ENCODE peak calls at places on chromosomes 5 and 9, in six cellular contexts. C is GM23248, N is hepatocyte, D is SK-N-SH, Q is neural progenitor cell, F is HCT116. K is an unnamed sample.

GRCh38 chr5:92944903-92945629 is 636.0 kb downstream of the NR2F1-AS1 start:
- DNase-seq in D (no peak), Q (peak; percentile 23), F (no peak), N (no peak), C (peak; percentile 38), K (peak; percentile 92)

GRCh38 chr9:16062542-16063240 is 509.8 kb downstream of the CCDC171 start:
- DNase-seq in D (no peak), Q (no peak), C (peak; percentile 88), F (peak; percentile 6), N (no peak), K (peak; percentile 97)

GRCh38 chr5:73856972-73857371 is 231.0 kb downstream of the ARHGEF28 start:
- DNase-seq in D (no peak), F (no peak), C (peak; percentile 11), N (no peak), Q (no peak), K (no peak)

GRCh38 chr9:95504053-95504963 is 12.5 kb downstream of the PTCH1 start:
- DNase-seq in C (peak; percentile 84), F (no peak), Q (peak; percentile 75), D (no peak), N (peak; percentile 60), K (peak; percentile 90)

GRCh38 chr5:6714221-6715041 is 1.2 kb downstream of the TENT4A start:
- DNase-seq in D (peak; percentile 78), F (no peak), N (peak; percentile 57), C (peak; percentile 69), Q (peak; percentile 70), K (peak; percentile 55)

GRCh38 chr9:35703906-35704672 is 14.4 kb upstream of the TPM2 start:
- DNase-seq in F (no peak), Q (no peak), N (no peak), C (no peak), D (no peak), K (no peak)

GRCh38 chr9:127754099-127754760 is 19.1 kb upstream of the TOR2A start:
- DNase-seq in Q (peak; percentile 86), N (no peak), F (no peak), C (peak; percentile 69), D (peak; percentile 95), K (no peak)

GRCh38 chr5:62030326-62030725 is 275.7 kb upstream of the KIF2A start:
- DNase-seq in Q (no peak), C (no peak), D (no peak), N (no peak), F (no peak), K (no peak)

GRCh38 chr5:14685757-14686156 is 21.2 kb downstream of the OTULIN start:
- DNase-seq in D (peak; percentile 69), N (peak; percentile 62), F (peak; percentile 23), C (peak; percentile 79), Q (peak; percentile 63), K (peak; percentile 79)

GRCh38 chr9:129275626-129276247 is 97.7 kb upstream of the IER5L start:
- DNase-seq in Q (no peak), F (no peak), C (peak; percentile 11), N (no peak), D (no peak), K (peak; percentile 43)

GRCh38 chr5:43007911-43008368 is 32.2 kb downstream of the ANXA2R start:
- DNase-seq in C (peak; percentile 91), D (peak; percentile 57), F (no peak), Q (peak; percentile 85), N (peak; percentile 84), K (peak; percentile 81)

GRCh38 chr5:78509884-78510769 is 138.4 kb downstream of the LHFPL2 start:
- DNase-seq in Q (peak; percentile 70), F (no peak), D (no peak), C (peak; percentile 61), N (peak; percentile 61), K (peak; percentile 55)

GRCh38 chr9:133103183-133103986 is 17.7 kb downstream of the RALGDS start:
- DNase-seq in Q (peak; percentile 70), F (no peak), N (peak; percentile 56), D (peak; percentile 93), C (peak; percentile 45), K (peak; percentile 49)

GRCh38 chr9:127525426-127526188 is 74.3 kb downstream of the LRSAM1 start:
- DNase-seq in Q (peak; percentile 27), N (no peak), F (peak; percentile 54), C (peak; percentile 69), D (no peak), K (peak; percentile 56)

GRCh38 chr9:89899476-89900047 is 294.8 kb downstream of the GADD45G start:
- DNase-seq in D (no peak), C (no peak), Q (no peak), N (no peak), F (no peak), K (no peak)

GRCh38 chr9:126148523-126148870 is 178.1 kb upstream of the MVB12B start:
- DNase-seq in N (no peak), C (no peak), D (no peak), Q (no peak), F (no peak), K (no peak)

GRCh38 chr5:6744841-6745705 is 31.8 kb downstream of the TENT4A start:
- DNase-seq in Q (no peak), N (no peak), D (no peak), F (no peak), C (no peak), K (no peak)

GRCh38 chr5:163385276-163385675 is 52.1 kb upstream of the CCNG1 start:
- DNase-seq in D (no peak), F (no peak), C (peak; percentile 35), N (no peak), Q (no peak), K (no peak)

GRCh38 chr9:34454571-34455065 is 3.8 kb downstream of the FAM219A start:
- DNase-seq in F (peak; percentile 39), C (peak; percentile 89), D (peak; percentile 34), N (no peak), Q (no peak), K (peak; percentile 71)

GRCh38 chr9:6449645-6450044 is 36.6 kb downstream of the UHRF2 start:
- DNase-seq in D (peak; percentile 36), Q (no peak), N (peak; percentile 7), C (peak; percentile 20), F (no peak), K (no peak)

GRCh38 chr9:108477538-108478006 is 378.2 kb downstream of the ACTL7B start:
- DNase-seq in F (no peak), D (no peak), C (peak; percentile 90), Q (no peak), N (peak; percentile 43), K (peak; percentile 93)

GRCh38 chr5:180591249-180591887 is at the start of gene SCGB3A1:
- DNase-seq in D (peak; percentile 57), N (no peak), F (no peak), Q (peak; percentile 31), C (peak; percentile 19), K (no peak)

GRCh38 chr5:55564716-55565115 is 30.0 kb upstream of the PLPP1 start:
- DNase-seq in Q (no peak), N (no peak), F (no peak), C (no peak), D (no peak), K (no peak)

GRCh38 chr9:109865521-109865920 is 85.5 kb downstream of the PALM2AKAP2 start:
- DNase-seq in F (no peak), Q (no peak), C (peak; percentile 29), D (no peak), N (no peak), K (no peak)

GRCh38 chr5:74648835-74649286 is 8.3 kb upstream of the ENC1 start:
- DNase-seq in C (peak; percentile 75), F (no peak), Q (peak; percentile 81), D (peak; percentile 69), N (peak; percentile 71), K (peak; percentile 71)

GRCh38 chr5:98540056-98540455 is 233.4 kb upstream of the RGMB start:
- DNase-seq in C (peak; percentile 52), Q (no peak), F (no peak), D (no peak), N (no peak), K (no peak)

GRCh38 chr5:98541641-98542040 is 231.8 kb upstream of the RGMB start:
- DNase-seq in F (no peak), D (no peak), N (no peak), Q (no peak), C (no peak), K (no peak)

DNA sequence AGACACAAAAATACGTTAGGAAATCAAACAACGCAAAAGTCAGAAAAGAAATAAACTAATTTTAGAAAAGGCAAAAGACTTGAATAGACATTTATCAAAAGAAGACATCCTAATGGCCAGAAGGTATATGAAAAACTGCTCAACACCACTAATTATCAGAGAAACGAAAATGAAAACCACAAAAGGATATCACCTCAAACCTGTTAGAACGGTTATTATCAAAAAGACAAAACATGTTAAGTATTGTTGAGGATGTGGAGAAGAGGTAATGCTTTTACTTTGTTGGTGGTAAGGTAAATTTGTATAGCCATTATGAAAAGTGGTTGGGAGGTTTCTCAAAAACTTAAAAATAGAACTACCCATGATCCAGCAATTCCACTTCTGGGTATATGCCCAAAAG is 230.0 kb upstream of the RGMB start:
- DNase-seq in N (no peak), C (no peak), F (no peak), Q (no peak), D (no peak), K (no peak)
- TF ChIP-seq EZH2phosphoT487 in N (no peak), C (no peak), F (no peak), Q (no peak), D (no peak), K (no peak)

GRCh38 chr9:14455243-14455642 is 141.3 kb upstream of the NFIB start:
- DNase-seq in F (no peak), C (no peak), Q (no peak), N (no peak), D (no peak), K (no peak)
- TF ChIP-seq EZH2phosphoT487 in F (no peak), C (no peak), Q (no peak), N (no peak), D (no peak), K (no peak)

DNA sequence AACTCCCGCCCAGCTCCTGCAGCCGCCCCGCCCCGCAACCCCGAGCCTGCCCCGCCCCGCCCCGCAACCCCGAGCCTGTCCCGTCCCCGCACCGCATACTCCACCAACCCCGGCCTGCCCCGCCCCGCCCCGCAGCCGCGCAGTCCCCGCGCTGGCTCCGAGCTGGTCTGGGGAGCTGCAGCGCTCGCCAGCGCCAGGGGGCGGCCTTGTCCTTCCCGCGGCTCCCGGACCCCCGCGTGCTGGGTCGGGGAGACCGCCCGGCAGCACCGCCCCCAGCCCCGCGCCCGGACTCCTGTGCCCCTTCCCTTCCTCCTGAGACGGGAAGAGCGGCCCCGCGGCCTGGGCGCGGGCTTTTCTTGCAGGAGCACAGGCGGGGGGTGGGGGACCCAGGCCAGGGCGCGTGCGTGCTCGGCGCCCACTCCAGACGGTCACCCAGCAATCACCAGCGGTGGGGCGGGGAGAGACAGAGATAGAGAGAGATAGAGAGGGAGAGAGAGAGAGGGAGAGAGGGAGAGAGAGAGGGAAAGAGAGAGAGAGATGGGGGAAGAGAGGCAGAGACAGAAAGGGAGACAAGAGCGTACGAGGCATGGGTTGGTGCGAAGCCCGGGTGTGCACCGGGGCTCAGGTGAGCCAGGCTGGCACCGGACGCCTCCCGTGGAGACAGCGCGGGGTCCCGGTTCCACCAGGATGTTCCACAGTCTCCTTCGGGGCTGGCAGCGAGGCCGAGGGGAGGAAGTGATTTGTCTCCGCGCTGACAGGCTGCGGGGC is 14.7 kb upstream of the TMEM250 start:
- DNase-seq in C (peak; percentile 56), F (no peak), N (peak; percentile 81), Q (peak; percentile 91), D (peak; percentile 93), K (no peak)
- TF ChIP-seq EZH2phosphoT487 in C (peak; percentile 38), F (no peak), N (no peak), Q (no peak), D (no peak), K (no peak)

GRCh38 chr9:33372900-33373299 is 29.5 kb downstream of the AQP7 start:
- DNase-seq in D (no peak), N (no peak), C (no peak), Q (no peak), F (no peak), K (no peak)

GRCh38 chr9:33366979-33367480 is 35.3 kb downstream of the AQP7 start:
- DNase-seq in C (no peak), D (no peak), Q (no peak), N (no peak), F (no peak), K (no peak)
- TF ChIP-seq EZH2phosphoT487 in C (no peak), D (no peak), Q (no peak), N (no peak), F (no peak), K (no peak)